ENCODE peak calls at places on chromosome 15, in five cellular contexts. P is NCI-H1417, J is body of pancreas, D is activated T-cell treated with anti-CD3 and anti-CD28 coated beads for 4 hours, Z is caudate nucleus. F is an unnamed sample.

GRCh38 chr15:90037961-90038633 is 37.0 kb downstream of the ZNF710 start:
- DNase-seq in Z (no peak), D (no peak), P (no peak), J (no peak), F (no peak)

GRCh38 chr15:90606641-90607040 is 76.9 kb downstream of the CRTC3 start:
- DNase-seq in J (no peak), P (no peak), D (no peak), Z (no peak), F (no peak)

GRCh38 chr15:74752486-74753395 is 4.1 kb downstream of the CYP1A2 start:
- DNase-seq in D (no peak), P (no peak), Z (no peak), J (no peak), F (no peak)

GRCh38 chr15:90015749-90016148 is 14.6 kb downstream of the ZNF710 start:
- DNase-seq in D (no peak), P (no peak), J (no peak), Z (no peak), F (peak)

GRCh38 chr15:85757073-85757938 is 37.4 kb downstream of the KLHL25 start:
- DNase-seq in J (peak), D (no peak), Z (no peak), P (no peak), F (no peak)

GRCh38 chr15:63907521-63907920 is 73.8 kb upstream of the HERC1 start:
- DNase-seq in Z (no peak), P (no peak), J (no peak), D (no peak), F (no peak)

GRCh38 chr15:45088801-45089711 is 24.9 kb downstream of the DUOX2 start:
- DNase-seq in D (no peak), J (no peak), Z (no peak), P (no peak), F (no peak)

GRCh38 chr15:67863442-67863987 is 23.7 kb upstream of the RNU6-1 start:
- DNase-seq in D (peak), J (peak), P (peak), Z (peak), F (peak)

GRCh38 chr15:77625376-77625775 is 7.3 kb downstream of the LINGO1 start:
- DNase-seq in Z (no peak), P (no peak), D (no peak), J (no peak), F (no peak)

GRCh38 chr15:35427091-35427490 is 118.9 kb downstream of the DPH6 start:
- DNase-seq in P (no peak), Z (no peak), D (no peak), J (no peak), F (no peak)

GRCh38 chr15:62579842-62580241 is 414.8 kb upstream of the C2CD4B start:
- DNase-seq in Z (no peak), D (no peak), J (no peak), P (no peak), F (no peak)

GRCh38 chr15:41546846-41547786 is 3.1 kb upstream of the RPAP1 start:
- DNase-seq in P (no peak), Z (peak), J (no peak), D (no peak), F (no peak)

GRCh38 chr15:66565141-66565595 is 630 bp downstream of the LCTL start:
- DNase-seq in J (no peak), P (no peak), D (no peak), Z (peak), F (peak)

GRCh38 chr15:31332020-31332680 is 5.5 kb downstream of the KLF13 start:
- DNase-seq in P (no peak), D (no peak), J (no peak), Z (no peak), F (no peak)

GRCh38 chr15:77415450-77416448 is 4.2 kb downstream of the PEAK1 start:
- DNase-seq in P (no peak), Z (no peak), J (no peak), D (no peak), F (no peak)

GRCh38 chr15:97686324-97686723 is 274.2 kb upstream of the ARRDC4 start:
- DNase-seq in D (no peak), Z (no peak), J (no peak), P (no peak), F (no peak)

GRCh38 chr15:98776607-98777281 is 128.4 kb downstream of the IGF1R start:
- DNase-seq in D (no peak), J (peak), P (peak), Z (no peak), F (no peak)

GRCh38 chr15:70417536-70417935 is 319.8 kb upstream of the TLE3 start:
- DNase-seq in D (no peak), P (no peak), Z (no peak), J (no peak), F (no peak)

GRCh38 chr15:41981373-41982132 is 9.2 kb upstream of the EHD4 start:
- DNase-seq in J (no peak), Z (no peak), P (no peak), D (no peak), F (peak)

GRCh38 chr15:84924074-84924700 is 39.7 kb downstream of the SLC28A1 start:
- DNase-seq in Z (no peak), P (no peak), D (no peak), J (no peak), F (no peak)

GRCh38 chr15:29675791-29676301 is 146.4 kb downstream of the TJP1 start:
- DNase-seq in J (no peak), D (no peak), Z (no peak), P (no peak), F (no peak)

GRCh38 chr15:97652041-97652440 is 308.5 kb upstream of the ARRDC4 start:
- DNase-seq in Z (no peak), P (peak), D (no peak), J (no peak), F (no peak)

GRCh38 chr15:72198410-72199270 is 1.1 kb upstream of the GRAMD2A start:
- DNase-seq in D (no peak), P (peak), Z (no peak), J (no peak), F (no peak)

GRCh38 chr15:39246523-39246922 is 334.4 kb upstream of the THBS1 start:
- DNase-seq in Z (no peak), P (no peak), J (no peak), D (no peak), F (no peak)

GRCh38 chr15:48086582-48086981 is 34.2 kb upstream of the SLC24A5 start:
- DNase-seq in P (no peak), Z (no peak), D (no peak), J (no peak), F (no peak)

GRCh38 chr15:90691369-90691768 is 25.8 kb upstream of the BLM start:
- DNase-seq in P (no peak), D (no peak), Z (no peak), J (no peak), F (no peak)

GRCh38 chr15:40844543-40844981 is 714 bp downstream of the SPINT1 start:
- DNase-seq in D (no peak), P (no peak), J (peak), Z (no peak), F (no peak)

GRCh38 chr15:62469874-62470688 is 305.0 kb upstream of the C2CD4B start:
- DNase-seq in J (peak), Z (no peak), D (no peak), P (no peak), F (no peak)

GRCh38 chr15:67931861-67932260 is 92.0 kb upstream of the RNU6-1 start:
- DNase-seq in D (no peak), J (no peak), P (no peak), Z (no peak), F (no peak)

GRCh38 chr15:62779041-62779810 is 263.3 kb upstream of the TPM1 start:
- DNase-seq in J (peak), P (no peak), D (no peak), Z (no peak), F (no peak)

GRCh38 chr15:68623301-68623892 is 44.6 kb downstream of the CORO2B start:
- DNase-seq in J (no peak), Z (peak), D (no peak), P (peak), F (no peak)

GRCh38 chr15:85582076-85582718 is 201.8 kb downstream of the AKAP13 start:
- DNase-seq in J (peak), D (no peak), Z (no peak), P (no peak), F (no peak)

GRCh38 chr15:67047149-67047661 is 18.2 kb upstream of the SMAD3 start:
- DNase-seq in J (no peak), P (peak), Z (no peak), D (no peak), F (no peak)

GRCh38 chr15:74134387-74135027 is 4.1 kb downstream of the ISLR2 start:
- DNase-seq in J (peak), P (no peak), D (no peak), Z (no peak), F (peak)

GRCh38 chr15:38474155-38474757 is 20.3 kb downstream of the FAM98B start:
- DNase-seq in J (peak), P (peak), D (peak), Z (no peak), F (no peak)

GRCh38 chr15:47443839-47444238 is 273.5 kb upstream of the SEMA6D start:
- DNase-seq in Z (no peak), D (no peak), J (no peak), P (no peak), F (no peak)